ENCODE peak calls at places on chromosomes 5 and 9, in ten cellular contexts. One of them, this sample, is unnamed.

GRCh38 chr5:40399349-40399748 is 280.4 kb upstream of the PTGER4 start:
- DNase-seq in D341Med: no peak
- DNase-seq in osteocyte: no peak
- DNase-seq in hypothalamus: no peak
- DNase-seq in breast epithelium: no peak
- DNase-seq in stimulated activated CD8-positive, alpha-beta memory T cell treated with anti-CD3 and anti-CD28 coated beads, Interleukin-12 subunit alpha, Interleukin-12 subunit beta, amount 100 ng/mL, for 4 hours: no peak
- DNase-seq in NCI-H1092: no peak
- DNase-seq in A172: no peak
- DNase-seq in astrocyte of the cerebellum: no peak
- DNase-seq in Panc1: no peak
- DNase-seq in this sample: no peak

GRCh38 chr9:80503692-80504400 is 932.1 kb downstream of the TLE4 start:
- DNase-seq in D341Med: no peak
- DNase-seq in osteocyte: no peak
- DNase-seq in hypothalamus: no peak
- DNase-seq in breast epithelium: no peak
- DNase-seq in stimulated activated CD8-positive, alpha-beta memory T cell treated with anti-CD3 and anti-CD28 coated beads, Interleukin-12 subunit alpha, Interleukin-12 subunit beta, amount 100 ng/mL, for 4 hours: no peak
- DNase-seq in NCI-H1092: no peak
- DNase-seq in A172: no peak
- DNase-seq in astrocyte of the cerebellum: no peak
- DNase-seq in Panc1: no peak
- DNase-seq in this sample: no peak

GRCh38 chr9:89386797-89387196 is 68.5 kb downstream of the SECISBP2 start:
- DNase-seq in D341Med: no peak
- DNase-seq in osteocyte: no peak
- DNase-seq in hypothalamus: no peak
- DNase-seq in breast epithelium: no peak
- DNase-seq in stimulated activated CD8-positive, alpha-beta memory T cell treated with anti-CD3 and anti-CD28 coated beads, Interleukin-12 subunit alpha, Interleukin-12 subunit beta, amount 100 ng/mL, for 4 hours: no peak
- DNase-seq in NCI-H1092: no peak
- DNase-seq in A172: no peak
- DNase-seq in astrocyte of the cerebellum: no peak
- DNase-seq in Panc1: no peak
- DNase-seq in this sample: no peak

GRCh38 chr5:96288166-96288844 is 144.7 kb downstream of the PCSK1 start:
- DNase-seq in D341Med: no peak
- DNase-seq in osteocyte: no peak
- DNase-seq in hypothalamus: no peak
- DNase-seq in breast epithelium: no peak
- DNase-seq in stimulated activated CD8-positive, alpha-beta memory T cell treated with anti-CD3 and anti-CD28 coated beads, Interleukin-12 subunit alpha, Interleukin-12 subunit beta, amount 100 ng/mL, for 4 hours: no peak
- DNase-seq in NCI-H1092: no peak
- DNase-seq in A172: no peak
- DNase-seq in astrocyte of the cerebellum: no peak
- DNase-seq in Panc1: no peak
- DNase-seq in this sample: no peak

GRCh38 chr9:95171596-95171995 is 145.9 kb downstream of the FANCC start:
- DNase-seq in D341Med: no peak
- DNase-seq in osteocyte: no peak
- DNase-seq in hypothalamus: no peak
- DNase-seq in breast epithelium: no peak
- DNase-seq in stimulated activated CD8-positive, alpha-beta memory T cell treated with anti-CD3 and anti-CD28 coated beads, Interleukin-12 subunit alpha, Interleukin-12 subunit beta, amount 100 ng/mL, for 4 hours: no peak
- DNase-seq in NCI-H1092: no peak
- DNase-seq in A172: no peak
- DNase-seq in astrocyte of the cerebellum: no peak
- DNase-seq in Panc1: no peak
- DNase-seq in this sample: no peak

GRCh38 chr5:55039843-55040242 is 15.8 kb downstream of the GZMK start:
- DNase-seq in D341Med: no peak
- DNase-seq in osteocyte: no peak
- DNase-seq in hypothalamus: no peak
- DNase-seq in breast epithelium: no peak
- DNase-seq in stimulated activated CD8-positive, alpha-beta memory T cell treated with anti-CD3 and anti-CD28 coated beads, Interleukin-12 subunit alpha, Interleukin-12 subunit beta, amount 100 ng/mL, for 4 hours: no peak
- DNase-seq in NCI-H1092: no peak
- DNase-seq in A172: no peak
- DNase-seq in astrocyte of the cerebellum: no peak
- DNase-seq in Panc1: no peak
- DNase-seq in this sample: no peak

GRCh38 chr9:30172206-30172605 is 2212.2 kb upstream of the ACO1 start:
- DNase-seq in D341Med: no peak
- DNase-seq in osteocyte: no peak
- DNase-seq in hypothalamus: no peak
- DNase-seq in breast epithelium: no peak
- DNase-seq in stimulated activated CD8-positive, alpha-beta memory T cell treated with anti-CD3 and anti-CD28 coated beads, Interleukin-12 subunit alpha, Interleukin-12 subunit beta, amount 100 ng/mL, for 4 hours: no peak
- DNase-seq in NCI-H1092: no peak
- DNase-seq in A172: no peak
- DNase-seq in astrocyte of the cerebellum: no peak
- DNase-seq in Panc1: no peak
- DNase-seq in this sample: no peak

GRCh38 chr5:129904102-129904666 is at the start of gene CHSY3:
- DNase-seq in D341Med: peak
- DNase-seq in osteocyte: peak
- DNase-seq in hypothalamus: peak
- DNase-seq in breast epithelium: peak
- DNase-seq in stimulated activated CD8-positive, alpha-beta memory T cell treated with anti-CD3 and anti-CD28 coated beads, Interleukin-12 subunit alpha, Interleukin-12 subunit beta, amount 100 ng/mL, for 4 hours: no peak
- DNase-seq in NCI-H1092: no peak
- DNase-seq in A172: peak
- DNase-seq in astrocyte of the cerebellum: peak
- DNase-seq in Panc1: no peak
- DNase-seq in this sample: peak

GRCh38 chr9:90805006-90805993 is 3.7 kb downstream of the SYK start:
- DNase-seq in D341Med: no peak
- DNase-seq in osteocyte: no peak
- DNase-seq in hypothalamus: no peak
- DNase-seq in breast epithelium: no peak
- DNase-seq in stimulated activated CD8-positive, alpha-beta memory T cell treated with anti-CD3 and anti-CD28 coated beads, Interleukin-12 subunit alpha, Interleukin-12 subunit beta, amount 100 ng/mL, for 4 hours: no peak
- DNase-seq in NCI-H1092: peak
- DNase-seq in A172: no peak
- DNase-seq in astrocyte of the cerebellum: no peak
- DNase-seq in Panc1: no peak
- DNase-seq in this sample: no peak

GRCh38 chr9:16787724-16788123 is 82.7 kb downstream of the BNC2 start:
- DNase-seq in D341Med: no peak
- DNase-seq in osteocyte: no peak
- DNase-seq in hypothalamus: no peak
- DNase-seq in breast epithelium: no peak
- DNase-seq in stimulated activated CD8-positive, alpha-beta memory T cell treated with anti-CD3 and anti-CD28 coated beads, Interleukin-12 subunit alpha, Interleukin-12 subunit beta, amount 100 ng/mL, for 4 hours: no peak
- DNase-seq in NCI-H1092: no peak
- DNase-seq in A172: peak
- DNase-seq in astrocyte of the cerebellum: no peak
- DNase-seq in Panc1: no peak
- DNase-seq in this sample: no peak

GRCh38 chr9:19379697-19380046 is 364 bp downstream of the RPS6 start:
- DNase-seq in D341Med: peak
- DNase-seq in osteocyte: no peak
- DNase-seq in hypothalamus: peak
- DNase-seq in breast epithelium: no peak
- DNase-seq in stimulated activated CD8-positive, alpha-beta memory T cell treated with anti-CD3 and anti-CD28 coated beads, Interleukin-12 subunit alpha, Interleukin-12 subunit beta, amount 100 ng/mL, for 4 hours: no peak
- DNase-seq in NCI-H1092: peak
- DNase-seq in A172: peak
- DNase-seq in astrocyte of the cerebellum: peak
- DNase-seq in Panc1: no peak
- DNase-seq in this sample: no peak

GRCh38 chr9:109317311-109317978 is 3.4 kb downstream of the EPB41L4B start:
- DNase-seq in D341Med: no peak
- DNase-seq in osteocyte: no peak
- DNase-seq in hypothalamus: no peak
- DNase-seq in breast epithelium: no peak
- DNase-seq in stimulated activated CD8-positive, alpha-beta memory T cell treated with anti-CD3 and anti-CD28 coated beads, Interleukin-12 subunit alpha, Interleukin-12 subunit beta, amount 100 ng/mL, for 4 hours: no peak
- DNase-seq in NCI-H1092: peak
- DNase-seq in A172: no peak
- DNase-seq in astrocyte of the cerebellum: no peak
- DNase-seq in Panc1: no peak
- DNase-seq in this sample: no peak

GRCh38 chr9:19409406-19410194 is 791 bp downstream of the ACER2 start:
- DNase-seq in D341Med: peak
- DNase-seq in osteocyte: no peak
- DNase-seq in hypothalamus: no peak
- DNase-seq in breast epithelium: no peak
- DNase-seq in stimulated activated CD8-positive, alpha-beta memory T cell treated with anti-CD3 and anti-CD28 coated beads, Interleukin-12 subunit alpha, Interleukin-12 subunit beta, amount 100 ng/mL, for 4 hours: no peak
- DNase-seq in NCI-H1092: no peak
- DNase-seq in A172: peak
- DNase-seq in astrocyte of the cerebellum: no peak
- DNase-seq in Panc1: no peak
- DNase-seq in this sample: peak

GRCh38 chr5:140672455-140673186 is 755 bp downstream of the DND1 start:
- DNase-seq in D341Med: no peak
- DNase-seq in osteocyte: no peak
- DNase-seq in hypothalamus: no peak
- DNase-seq in breast epithelium: no peak
- DNase-seq in stimulated activated CD8-positive, alpha-beta memory T cell treated with anti-CD3 and anti-CD28 coated beads, Interleukin-12 subunit alpha, Interleukin-12 subunit beta, amount 100 ng/mL, for 4 hours: no peak
- DNase-seq in NCI-H1092: no peak
- DNase-seq in A172: no peak
- DNase-seq in astrocyte of the cerebellum: no peak
- DNase-seq in Panc1: no peak
- DNase-seq in this sample: no peak

GRCh38 chr9:35690447-35691324 is 961 bp upstream of the TPM2 start:
- DNase-seq in D341Med: peak
- DNase-seq in osteocyte: no peak
- DNase-seq in hypothalamus: no peak
- DNase-seq in breast epithelium: peak
- DNase-seq in stimulated activated CD8-positive, alpha-beta memory T cell treated with anti-CD3 and anti-CD28 coated beads, Interleukin-12 subunit alpha, Interleukin-12 subunit beta, amount 100 ng/mL, for 4 hours: peak
- DNase-seq in NCI-H1092: peak
- DNase-seq in A172: peak
- DNase-seq in astrocyte of the cerebellum: no peak
- DNase-seq in Panc1: no peak
- DNase-seq in this sample: no peak

GRCh38 chr5:95060100-95060499 is 224.8 kb downstream of the MCTP1 start:
- DNase-seq in D341Med: no peak
- DNase-seq in osteocyte: no peak
- DNase-seq in hypothalamus: no peak
- DNase-seq in breast epithelium: no peak
- DNase-seq in stimulated activated CD8-positive, alpha-beta memory T cell treated with anti-CD3 and anti-CD28 coated beads, Interleukin-12 subunit alpha, Interleukin-12 subunit beta, amount 100 ng/mL, for 4 hours: no peak
- DNase-seq in NCI-H1092: no peak
- DNase-seq in A172: no peak
- DNase-seq in astrocyte of the cerebellum: no peak
- DNase-seq in Panc1: no peak
- DNase-seq in this sample: no peak

GRCh38 chr5:61620660-61621650 is 288.9 kb downstream of the ZSWIM6 start:
- DNase-seq in D341Med: no peak
- DNase-seq in osteocyte: no peak
- DNase-seq in hypothalamus: peak
- DNase-seq in breast epithelium: no peak
- DNase-seq in stimulated activated CD8-positive, alpha-beta memory T cell treated with anti-CD3 and anti-CD28 coated beads, Interleukin-12 subunit alpha, Interleukin-12 subunit beta, amount 100 ng/mL, for 4 hours: no peak
- DNase-seq in NCI-H1092: no peak
- DNase-seq in A172: no peak
- DNase-seq in astrocyte of the cerebellum: no peak
- DNase-seq in Panc1: no peak
- DNase-seq in this sample: no peak

GRCh38 chr5:60668715-60669304 is 31.2 kb downstream of the DEPDC1B start:
- DNase-seq in D341Med: no peak
- DNase-seq in osteocyte: no peak
- DNase-seq in hypothalamus: no peak
- DNase-seq in breast epithelium: no peak
- DNase-seq in stimulated activated CD8-positive, alpha-beta memory T cell treated with anti-CD3 and anti-CD28 coated beads, Interleukin-12 subunit alpha, Interleukin-12 subunit beta, amount 100 ng/mL, for 4 hours: no peak
- DNase-seq in NCI-H1092: no peak
- DNase-seq in A172: peak
- DNase-seq in astrocyte of the cerebellum: peak
- DNase-seq in Panc1: no peak
- DNase-seq in this sample: peak

GRCh38 chr5:176737001-176737745 is 73.2 kb upstream of the UNC5A start:
- DNase-seq in D341Med: peak
- DNase-seq in osteocyte: peak
- DNase-seq in hypothalamus: no peak
- DNase-seq in breast epithelium: no peak
- DNase-seq in stimulated activated CD8-positive, alpha-beta memory T cell treated with anti-CD3 and anti-CD28 coated beads, Interleukin-12 subunit alpha, Interleukin-12 subunit beta, amount 100 ng/mL, for 4 hours: no peak
- DNase-seq in NCI-H1092: no peak
- DNase-seq in A172: no peak
- DNase-seq in astrocyte of the cerebellum: no peak
- DNase-seq in Panc1: no peak
- DNase-seq in this sample: no peak

GRCh38 chr9:297104-297794 is 82.6 kb downstream of the DOCK8 start:
- DNase-seq in D341Med: no peak
- DNase-seq in osteocyte: no peak
- DNase-seq in hypothalamus: no peak
- DNase-seq in breast epithelium: peak
- DNase-seq in stimulated activated CD8-positive, alpha-beta memory T cell treated with anti-CD3 and anti-CD28 coated beads, Interleukin-12 subunit alpha, Interleukin-12 subunit beta, amount 100 ng/mL, for 4 hours: no peak
- DNase-seq in NCI-H1092: no peak
- DNase-seq in A172: peak
- DNase-seq in astrocyte of the cerebellum: no peak
- DNase-seq in Panc1: no peak
- DNase-seq in this sample: no peak

GRCh38 chr9:114545055-114545454 is 39.8 kb upstream of the WHRN start:
- DNase-seq in D341Med: no peak
- DNase-seq in osteocyte: no peak
- DNase-seq in hypothalamus: no peak
- DNase-seq in breast epithelium: no peak
- DNase-seq in stimulated activated CD8-positive, alpha-beta memory T cell treated with anti-CD3 and anti-CD28 coated beads, Interleukin-12 subunit alpha, Interleukin-12 subunit beta, amount 100 ng/mL, for 4 hours: no peak
- DNase-seq in NCI-H1092: no peak
- DNase-seq in A172: no peak
- DNase-seq in astrocyte of the cerebellum: no peak
- DNase-seq in Panc1: no peak
- DNase-seq in this sample: no peak

GRCh38 chr9:23751614-23752013 is 74.4 kb downstream of the ELAVL2 start:
- DNase-seq in D341Med: no peak
- DNase-seq in osteocyte: no peak
- DNase-seq in hypothalamus: no peak
- DNase-seq in breast epithelium: no peak
- DNase-seq in stimulated activated CD8-positive, alpha-beta memory T cell treated with anti-CD3 and anti-CD28 coated beads, Interleukin-12 subunit alpha, Interleukin-12 subunit beta, amount 100 ng/mL, for 4 hours: no peak
- DNase-seq in NCI-H1092: no peak
- DNase-seq in A172: no peak
- DNase-seq in astrocyte of the cerebellum: no peak
- DNase-seq in Panc1: no peak
- DNase-seq in this sample: no peak

GRCh38 chr5:122377023-122377422 is 65.0 kb downstream of the SNCAIP start:
- DNase-seq in D341Med: no peak
- DNase-seq in osteocyte: no peak
- DNase-seq in hypothalamus: no peak
- DNase-seq in breast epithelium: no peak
- DNase-seq in stimulated activated CD8-positive, alpha-beta memory T cell treated with anti-CD3 and anti-CD28 coated beads, Interleukin-12 subunit alpha, Interleukin-12 subunit beta, amount 100 ng/mL, for 4 hours: no peak
- DNase-seq in NCI-H1092: no peak
- DNase-seq in A172: no peak
- DNase-seq in astrocyte of the cerebellum: no peak
- DNase-seq in Panc1: no peak
- DNase-seq in this sample: no peak

This sample was measured in HCT116.